ENCODE peak calls at places on chromosomes 6 and 20, in six cellular contexts. V, P, A, E, T and C are unnamed samples.

GRCh38 chr6:116369540-116370327 is 1.0 kb upstream of the DSE start:
- DNase-seq in P (no peak), V (no peak), E (no peak), T (no peak), A (no peak), C (no peak)

GRCh38 chr20:41373851-41374567 is 7.4 kb upstream of the EMILIN3 start:
- DNase-seq in T (no peak), E (no peak), V (no peak), P (no peak), A (no peak), C (no peak)

GRCh38 chr6:142773324-142773723 is 171.7 kb downstream of the HIVEP2 start:
- DNase-seq in V (no peak), A (no peak), P (no peak), T (no peak), E (no peak), C (no peak)

GRCh38 chr6:151576658-151577057 is 82.8 kb downstream of the CCDC170 start:
- DNase-seq in E (no peak), A (no peak), V (no peak), P (no peak), T (no peak), C (no peak)

GRCh38 chr20:47319517-47320252 is 36.8 kb downstream of the ZMYND8 start:
- DNase-seq in V (peak), A (peak), T (peak), E (peak), P (peak), C (no peak)

GRCh38 chr6:40999498-41000070 is 39.4 kb downstream of the UNC5CL start:
- DNase-seq in A (peak), P (peak), V (peak), E (peak), T (peak), C (no peak)

GRCh38 chr20:20487811-20488210 is 119.9 kb downstream of the INSM1 start:
- DNase-seq in V (no peak), E (no peak), T (no peak), P (no peak), A (no peak), C (no peak)

GRCh38 chr20:17505664-17506517 is 25.3 kb downstream of the BFSP1 start:
- DNase-seq in V (peak), T (no peak), A (no peak), P (peak), E (no peak), C (no peak)

GRCh38 chr6:158536891-158537798 is 22.7 kb upstream of the TMEM181 start:
- DNase-seq in A (peak), V (no peak), P (no peak), E (peak), T (peak), C (peak)

GRCh38 chr6:82057846-82058554 is 189.5 kb downstream of the IBTK start:
- DNase-seq in P (no peak), T (no peak), A (peak), V (no peak), E (no peak), C (no peak)

GRCh38 chr6:134146268-134147032 is 94.0 kb upstream of the SLC2A12 start:
- DNase-seq in T (no peak), V (no peak), E (no peak), P (no peak), A (no peak), C (no peak)

GRCh38 chr6:8947900-8948299 is 512.6 kb upstream of the SLC35B3 start:
- DNase-seq in V (no peak), P (no peak), A (no peak), E (no peak), T (no peak), C (no peak)

GRCh38 chr6:145756170-145756662 is 20.9 kb upstream of the EPM2A start:
- DNase-seq in A (peak), V (peak), T (no peak), E (no peak), P (no peak), C (no peak)

GRCh38 chr6:21200056-21200870 is 393.3 kb upstream of the SOX4 start:
- DNase-seq in E (no peak), A (no peak), T (no peak), V (no peak), P (no peak), C (no peak)

GRCh38 chr6:44254201-44254956 is 2.9 kb downstream of the SLC35B2 start:
- DNase-seq in P (no peak), T (no peak), V (peak), E (no peak), A (no peak), C (no peak)

GRCh38 chr20:61253640-61254511 is 1.8 kb downstream of the CDH4 start:
- DNase-seq in A (no peak), V (no peak), P (no peak), T (no peak), E (no peak), C (no peak)

GRCh38 chr6:163146036-163146435 is 268.5 kb upstream of the QKI start:
- DNase-seq in A (no peak), T (no peak), E (no peak), P (no peak), V (no peak), C (no peak)

GRCh38 chr20:33309631-33310030 is 26.6 kb downstream of the BPIFB1 start:
- DNase-seq in T (no peak), P (no peak), A (no peak), E (no peak), V (no peak), C (no peak)

GRCh38 chr6:89792881-89793280 is 26.7 kb downstream of the MDN1 start:
- DNase-seq in V (peak), A (no peak), T (peak), P (no peak), E (peak), C (no peak)

GRCh38 chr6:37456816-37457560 is 24.0 kb downstream of the CMTR1 start:
- DNase-seq in V (no peak), E (no peak), A (no peak), P (peak), T (no peak), C (no peak)

GRCh38 chr6:82954351-82954750 is 111.3 kb downstream of the UBE3D start:
- DNase-seq in T (no peak), E (no peak), P (no peak), V (no peak), A (no peak), C (no peak)

GRCh38 chr20:16806886-16807285 is 58.7 kb downstream of the OTOR start:
- DNase-seq in P (no peak), V (no peak), T (no peak), A (peak), E (no peak), C (no peak)

GRCh38 chr6:61210549-61210948 is 1075.5 kb downstream of the KHDRBS2 start:
- DNase-seq in P (no peak), V (no peak), A (no peak), E (no peak), T (no peak), C (no peak)

GRCh38 chr6:33599413-33599911 is 19.4 kb upstream of the BAK1 start:
- DNase-seq in T (no peak), V (no peak), P (no peak), E (no peak), A (peak), C (no peak)

GRCh38 chr6:28496099-28496779 is 19.4 kb downstream of the GPX6 start:
- DNase-seq in E (no peak), T (peak), V (peak), P (no peak), A (no peak), C (no peak)

GRCh38 chr20:44979090-44979621 is 12.8 kb downstream of the STK4 start:
- DNase-seq in A (no peak), T (no peak), V (peak), E (peak), P (no peak), C (no peak)

GRCh38 chr6:6626227-6626626 is 37.7 kb downstream of the LY86 start:
- DNase-seq in E (no peak), P (no peak), T (no peak), A (no peak), V (no peak), C (no peak)

GRCh38 chr6:129672883-129673631 is 36.9 kb downstream of the ARHGAP18 start:
- DNase-seq in A (no peak), V (peak), P (no peak), E (no peak), T (peak), C (no peak)

DNA sequence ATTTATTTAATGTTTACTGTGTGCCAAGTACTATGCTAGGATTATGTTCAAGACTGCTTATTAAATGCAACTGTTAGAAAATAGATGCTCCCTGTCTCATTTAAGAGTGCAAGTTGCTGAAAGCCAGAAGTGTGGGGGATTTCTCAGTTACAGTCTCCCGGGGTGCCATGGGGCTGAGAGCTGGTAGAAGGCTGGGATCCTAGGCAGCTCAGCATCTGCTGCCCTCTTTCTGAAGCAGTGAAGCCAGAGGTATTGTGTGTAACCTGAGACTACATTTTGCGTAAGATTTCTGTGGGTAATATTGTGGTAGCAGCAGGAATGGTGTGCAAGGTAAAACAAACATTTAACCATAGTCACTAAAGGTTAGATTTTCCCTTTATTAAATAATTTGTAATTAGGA is 120.6 kb downstream of the AKAP7 start:
- DNase-seq in E (no peak), P (no peak), V (no peak), A (no peak), T (no peak), C (no peak)
- TF ChIP-seq POLR2A in E (no peak), P (no peak), V (no peak), A (no peak), T (no peak), C (no peak)

GRCh38 chr20:35434085-35435005 is 3.7 kb downstream of the GDF5 start:
- DNase-seq in P (peak), T (no peak), E (no peak), V (no peak), A (no peak), C (no peak)
- H3K4me3 ChIP-seq in P (no peak), T (no peak), E (no peak), V (no peak), A (no peak), C (peak)

GRCh38 chr6:17583811-17584210 is 16.3 kb upstream of the FAM8A1 start:
- DNase-seq in E (no peak), A (no peak), P (peak), T (no peak), V (no peak), C (no peak)
- TF ChIP-seq CTCF in E (no peak), A (no peak), P (no peak), T (no peak), V (no peak), C (no peak)

GRCh38 chr6:111793711-111794111 is 79.5 kb downstream of the FYN start:
- DNase-seq in P (no peak), E (peak), V (peak), A (no peak), T (no peak), C (no peak)

GRCh38 chr6:111794300-111794699 is 79.0 kb downstream of the FYN start:
- DNase-seq in P (no peak), A (no peak), V (no peak), E (no peak), T (no peak), C (no peak)

GRCh38 chr6:111792914-111793700 is 80.1 kb downstream of the FYN start:
- DNase-seq in A (no peak), T (no peak), P (no peak), V (peak), E (no peak), C (no peak)

GRCh38 chr6:111791415-111791814 is 81.8 kb downstream of the FYN start:
- DNase-seq in T (no peak), V (no peak), E (no peak), P (no peak), A (no peak), C (no peak)

DNA sequence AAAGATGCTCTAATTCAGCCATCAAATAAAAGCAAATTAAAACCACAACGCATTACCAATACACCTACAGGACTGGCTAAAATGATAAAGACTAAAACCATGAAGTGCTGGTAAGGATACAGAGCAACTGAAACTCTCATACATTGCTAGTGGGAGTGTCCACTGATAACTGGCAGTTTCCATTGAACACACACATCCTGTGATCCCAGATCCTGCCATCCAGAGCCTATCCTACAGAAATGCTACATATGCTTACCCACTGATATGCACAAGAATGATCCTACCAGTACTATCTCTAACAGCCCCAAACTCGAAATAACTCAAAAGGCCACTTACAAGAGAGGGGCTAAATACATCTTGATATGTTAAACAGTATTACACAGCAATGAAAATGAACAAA is 81.0 kb downstream of the FYN start:
- DNase-seq in T (no peak), V (no peak), A (no peak), E (no peak), P (no peak), C (no peak)
- TF ChIP-seq POLR2A in T (no peak), V (no peak), A (no peak), E (no peak), P (no peak), C (no peak)

DNA sequence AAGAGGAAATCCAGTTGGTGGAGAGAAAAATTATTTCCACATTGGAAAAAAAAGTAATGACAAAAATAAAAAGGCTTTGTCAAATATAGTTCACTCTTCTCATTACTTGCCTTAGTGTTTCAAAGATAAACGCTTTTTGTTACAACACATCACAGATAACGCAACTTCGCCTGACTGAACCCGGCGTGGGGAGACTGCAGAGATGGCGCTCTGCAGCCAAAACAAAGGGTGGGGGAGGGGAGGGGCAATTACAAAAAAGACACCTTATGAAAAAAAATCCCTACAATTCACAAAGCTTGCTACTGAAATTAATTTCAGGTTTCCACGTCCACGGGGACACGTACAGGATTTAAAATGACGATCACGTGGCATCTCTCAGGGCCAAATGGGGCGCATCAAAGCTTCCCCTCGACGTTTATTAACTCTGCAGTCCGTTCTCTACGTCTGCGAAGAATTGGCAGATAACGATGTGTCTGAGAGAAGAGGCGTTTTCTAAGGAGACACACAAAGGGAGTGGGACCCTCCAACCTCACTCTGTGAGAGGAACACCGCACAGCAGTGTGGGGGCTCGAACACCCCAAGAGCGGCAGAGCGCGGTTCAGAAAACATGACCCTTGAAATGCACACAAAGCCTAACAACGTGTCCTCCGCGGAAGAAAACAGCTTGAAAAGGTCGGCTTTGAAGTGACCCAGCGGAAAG is 1.5 kb upstream of the AFDN start:
- DNase-seq in T (no peak), A (no peak), P (peak), V (no peak), E (no peak), C (no peak)
- H3K4me3 ChIP-seq in T (peak), A (peak), P (peak), V (no peak), E (no peak), C (peak)

GRCh38 chr6:109690740-109691687 is at the start of the genes AK9 and FIG4:
- DNase-seq in E (peak), V (peak), T (peak), A (peak), P (peak), C (no peak)
- TF ChIP-seq CTCF in E (no peak), V (peak), T (no peak), A (peak), P (no peak), C (no peak)

GRCh38 chr6:167731731-167732422 is 94.8 kb upstream of the AFDN start:
- DNase-seq in A (no peak), T (no peak), V (no peak), P (peak), E (no peak), C (no peak)

GRCh38 chr6:167734662-167735497 is 91.8 kb upstream of the AFDN start:
- DNase-seq in P (peak), V (no peak), A (no peak), T (no peak), E (no peak), C (no peak)

GRCh38 chr6:167735498-167736201 is 91.1 kb upstream of the AFDN start:
- DNase-seq in E (no peak), T (no peak), A (no peak), V (no peak), P (peak), C (no peak)

GRCh38 chr6:167736486-167737204 is 90.1 kb upstream of the AFDN start:
- DNase-seq in T (no peak), P (peak), V (no peak), A (peak), E (no peak), C (no peak)

DNA sequence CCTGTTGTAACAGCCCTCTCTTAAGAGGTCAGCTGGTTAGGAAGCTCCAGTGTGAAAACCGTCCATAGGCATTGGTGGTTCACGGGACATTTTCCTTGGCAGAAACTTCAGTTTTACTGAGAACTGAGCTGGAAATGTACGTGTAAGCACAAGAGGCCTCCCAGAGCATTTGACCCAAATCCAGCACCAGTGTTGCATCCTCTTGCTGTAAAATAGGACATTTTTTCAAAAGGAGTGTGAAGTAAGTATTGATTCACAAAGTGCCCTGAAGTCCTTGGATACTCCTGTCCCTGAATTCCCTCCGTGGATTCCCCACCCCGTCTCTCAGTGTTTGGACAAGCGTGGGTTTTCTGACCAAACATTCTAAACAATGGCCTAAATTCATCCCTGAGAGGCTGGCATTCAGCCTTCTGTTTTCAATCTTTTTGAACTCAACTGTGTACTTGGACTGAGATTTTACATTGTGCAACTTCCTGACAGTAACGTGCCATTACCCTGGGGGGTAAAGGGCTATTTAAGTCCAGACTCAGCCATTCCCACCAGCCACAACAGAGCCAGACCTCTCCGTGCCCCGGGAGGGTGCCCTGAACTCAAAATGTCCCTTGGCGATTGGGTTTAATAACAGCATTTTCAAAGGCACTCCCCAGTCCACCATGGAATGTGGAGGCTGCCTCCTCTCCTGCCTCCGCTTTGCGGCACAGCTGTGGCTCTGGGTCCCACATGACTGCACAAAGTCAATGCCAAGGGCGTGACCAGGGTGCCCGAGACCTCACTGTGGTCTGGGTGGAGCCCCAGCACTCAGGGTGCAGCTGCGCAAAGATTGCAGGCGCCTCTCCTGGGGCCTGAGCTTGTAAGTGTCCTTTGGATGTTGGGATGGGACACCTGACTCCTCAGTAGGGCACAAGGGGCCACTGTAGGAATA is 92.7 kb upstream of the AFDN start:
- DNase-seq in V (no peak), E (no peak), P (peak), T (no peak), A (peak), C (no peak)
- TF ChIP-seq POLR2A in V (no peak), E (no peak), P (no peak), T (no peak), A (no peak), C (no peak)

DNA sequence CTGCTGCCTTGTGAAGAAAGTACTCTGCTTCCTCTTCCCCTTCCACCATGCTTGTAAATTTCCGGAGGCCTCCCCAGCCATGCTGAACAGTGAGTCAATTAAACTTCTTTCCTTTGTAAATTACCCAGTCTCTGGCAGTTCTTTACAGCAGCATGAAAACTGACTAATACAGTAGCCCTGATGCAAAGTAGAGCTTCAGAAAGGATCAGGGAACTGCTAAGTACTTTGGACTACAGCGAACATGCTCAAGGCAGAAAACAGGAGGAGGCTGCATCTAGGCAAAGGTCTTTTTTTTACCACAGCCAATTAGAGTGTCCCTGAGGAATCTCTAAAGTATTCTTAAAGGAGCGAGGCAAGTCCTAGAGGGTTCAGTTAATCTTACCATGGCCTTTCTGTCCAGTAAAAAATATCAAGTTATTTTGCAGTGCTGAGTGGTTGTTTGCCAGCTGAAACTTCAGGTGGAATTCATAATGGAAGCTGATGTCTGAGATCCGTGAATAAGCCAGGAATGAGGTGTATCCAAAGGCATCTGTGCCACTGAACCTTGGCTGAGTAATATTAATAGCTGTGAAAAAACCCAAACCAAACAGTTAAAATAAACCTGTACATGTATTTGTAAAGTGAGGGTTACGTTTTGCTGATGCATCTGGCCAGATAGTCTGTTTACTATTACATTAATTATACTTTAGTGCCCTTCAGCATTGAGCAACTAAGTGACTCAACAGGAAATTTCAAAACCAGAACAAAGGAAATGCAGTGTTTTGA is 170.4 kb downstream of the PHF3 start:
- DNase-seq in T (no peak), E (no peak), P (no peak), A (no peak), V (peak), C (no peak)
- H3K4me3 ChIP-seq in T (no peak), E (no peak), P (no peak), A (no peak), V (peak), C (no peak)